ENCODE peak calls at places on chromosomes 1 and 21, in seven cellular contexts. F is GM23248, Z is GM23338, K is IMR-90, Q is HepG2, M is neuronal stem cell, W is A549. D is an unnamed sample.

GRCh38 chr21:38351961-38352521 is 95.2 kb downstream of the KCNJ15 start:
- DNase-seq in M (no peak), W (peak; percentile 3), F (peak; percentile 91), Z (peak; percentile 45), Q (no peak), K (peak; percentile 90), D (no peak)

GRCh38 chr1:92808353-92808752 is 23.4 kb upstream of the EVI5 start:
- DNase-seq in K (no peak), Q (no peak), Z (no peak), M (no peak), F (peak; percentile 52), W (no peak), D (no peak)

GRCh38 chr1:225526878-225527277 is 99.0 kb upstream of the LBR start:
- DNase-seq in F (no peak), K (no peak), M (no peak), W (no peak), Z (no peak), Q (no peak), D (no peak)

GRCh38 chr1:33089457-33089856 is 8.5 kb downstream of the AZIN2 start:
- DNase-seq in W (no peak), K (no peak), F (no peak), Q (no peak), M (no peak), Z (no peak), D (no peak)

GRCh38 chr21:25791321-25791720 is 56.5 kb downstream of the GABPA start:
- DNase-seq in Z (peak; percentile 27), W (no peak), M (no peak), F (no peak), Q (peak; percentile 7), K (no peak), D (no peak)

GRCh38 chr1:182698977-182699672 is 14.7 kb upstream of the RGS8 start:
- DNase-seq in Q (no peak), K (no peak), W (no peak), M (no peak), Z (no peak), F (no peak), D (no peak)

GRCh38 chr1:88016947-88017346 is 667.1 kb upstream of the PKN2 start:
- DNase-seq in F (no peak), K (no peak), Q (no peak), W (no peak), M (no peak), Z (no peak), D (peak; percentile 13)

GRCh38 chr1:109657970-109658369 is 2.1 kb downstream of the GSTM4 start:
- DNase-seq in M (no peak), K (no peak), W (no peak), Q (no peak), F (no peak), Z (no peak), D (no peak)

GRCh38 chr1:33081554-33082305 is 777 bp downstream of the AZIN2 start:
- DNase-seq in M (no peak), Z (peak; percentile 51), W (no peak), Q (no peak), F (peak; percentile 44), K (no peak), D (peak; percentile 37)

GRCh38 chr1:185819798-185820197 is 85.6 kb downstream of the HMCN1 start:
- DNase-seq in Z (no peak), F (no peak), K (no peak), Q (no peak), M (no peak), W (no peak), D (no peak)

GRCh38 chr1:94796269-94796668 is 23.9 kb upstream of the SLC44A3 start:
- DNase-seq in W (no peak), Q (no peak), F (no peak), K (no peak), Z (no peak), M (no peak), D (no peak)

GRCh38 chr1:44218503-44219300 is 5.4 kb downstream of the DMAP1 start:
- DNase-seq in Q (no peak), M (no peak), F (no peak), W (no peak), K (no peak), Z (no peak), D (no peak)

GRCh38 chr1:217272385-217272784 is 358.5 kb downstream of the GPATCH2 start:
- DNase-seq in Q (no peak), W (no peak), F (peak; percentile 76), M (no peak), Z (no peak), K (peak; percentile 84), D (no peak)

GRCh38 chr21:36994501-36995189 is 11.9 kb upstream of the RIPPLY3 start:
- DNase-seq in M (no peak), K (no peak), Q (no peak), F (peak; percentile 41), W (no peak), Z (peak; percentile 94), D (peak; percentile 48)

GRCh38 chr1:100928128-100928527 is 32.2 kb downstream of the SLC30A7 start:
- DNase-seq in W (no peak), Z (peak; percentile 64), Q (no peak), F (no peak), M (no peak), K (no peak), D (no peak)

GRCh38 chr1:211610779-211611556 is 32.0 kb upstream of the SLC30A1 start:
- DNase-seq in Z (no peak), F (peak; percentile 80), Q (peak; percentile 69), K (peak; percentile 38), W (no peak), M (no peak), D (no peak)

GRCh38 chr1:58573705-58574591 is 3.1 kb downstream of the TACSTD2 start:
- DNase-seq in K (no peak), M (no peak), F (no peak), Z (no peak), Q (peak; percentile 24), W (no peak), D (no peak)

GRCh38 chr1:26768755-26769154 is 19.0 kb upstream of the PIGV start:
- DNase-seq in M (no peak), Q (no peak), K (peak; percentile 76), Z (no peak), F (peak; percentile 59), W (no peak), D (peak; percentile 49)

GRCh38 chr1:180261524-180262160 is 31.6 kb downstream of the LHX4 start:
- DNase-seq in W (no peak), M (no peak), F (no peak), Z (no peak), Q (no peak), K (no peak), D (no peak)

GRCh38 chr1:105204836-105205371 is 1455.2 kb downstream of the AMY1C start:
- DNase-seq in Q (no peak), Z (peak; percentile 28), K (no peak), W (no peak), F (no peak), M (no peak), D (no peak)

GRCh38 chr1:182185822-182186756 is 124.6 kb upstream of the ZNF648 start:
- DNase-seq in W (peak; percentile 56), F (peak; percentile 92), K (peak; percentile 47), Z (peak; percentile 15), M (peak; percentile 20), Q (peak; percentile 50), D (peak; percentile 51)

GRCh38 chr21:44376606-44377005 is 23.2 kb downstream of the TRPM2 start:
- DNase-seq in K (no peak), Z (no peak), Q (no peak), W (no peak), F (no peak), M (no peak), D (no peak)

GRCh38 chr1:31517301-31517700 is 59.0 kb upstream of the TINAGL1 start:
- DNase-seq in W (no peak), K (no peak), M (no peak), Z (peak; percentile 37), F (no peak), Q (no peak), D (no peak)

GRCh38 chr21:31557421-31557955 is 102.0 kb upstream of the SOD1 start:
- DNase-seq in W (no peak), F (no peak), Q (no peak), M (peak; percentile 39), Z (peak; percentile 85), K (no peak), D (peak; percentile 30)

GRCh38 chr1:168643152-168643551 is 66.7 kb downstream of the XCL1 start:
- DNase-seq in W (no peak), Q (no peak), M (no peak), K (no peak), F (peak; percentile 90), Z (no peak), D (no peak)

GRCh38 chr1:37315236-37315870 is 159.0 kb upstream of the ZC3H12A start:
- DNase-seq in W (no peak), K (no peak), M (no peak), Z (peak; percentile 73), F (no peak), Q (no peak), D (no peak)

GRCh38 chr1:206911064-206911663 is 10.6 kb downstream of the FCMR start:
- DNase-seq in F (peak; percentile 81), Z (peak; percentile 58), W (peak; percentile 85), M (no peak), Q (peak; percentile 16), K (peak; percentile 78), D (peak; percentile 73)

DNA sequence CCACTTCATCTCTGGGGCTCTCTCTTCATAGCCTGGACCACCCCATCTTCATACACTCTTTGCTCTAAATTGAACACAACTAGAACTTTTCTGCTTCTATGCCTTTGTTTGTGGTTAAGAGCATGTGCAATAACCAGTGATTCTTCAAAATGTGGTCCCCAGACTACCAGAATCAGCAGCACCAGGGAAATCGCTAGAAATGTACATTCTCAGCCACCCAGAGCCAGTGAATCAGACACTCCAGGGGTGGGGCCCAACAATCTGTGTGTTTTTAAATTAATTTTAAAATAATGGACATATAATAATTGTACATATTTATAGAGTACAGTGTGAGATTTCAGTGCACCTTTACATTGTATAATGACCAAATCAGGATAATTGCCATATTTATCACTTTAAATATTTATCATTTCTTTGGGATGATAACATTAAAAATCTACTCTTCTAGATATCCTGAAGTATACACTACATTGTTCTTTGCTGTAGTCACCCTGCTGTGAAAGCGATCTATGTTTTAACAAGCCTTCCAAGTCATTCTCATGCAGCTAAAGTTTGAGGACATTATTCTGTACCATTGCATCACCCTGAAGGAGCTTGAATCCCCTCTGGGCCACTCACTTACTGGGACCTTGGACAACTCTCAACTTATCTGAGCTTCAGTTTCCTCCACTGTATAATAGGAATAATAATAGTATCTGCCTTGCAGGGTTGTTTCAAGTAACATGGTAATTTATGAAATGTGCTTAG is 10.8 kb downstream of the GRHL3 start:
- DNase-seq in M (no peak), F (peak; percentile 61), Q (no peak), W (no peak), Z (no peak), K (peak; percentile 86), D (no peak)
- H3K4me1 ChIP-seq in M (no peaks in the 10 kb centered on the region), F (peaks cover 27% of the 10 kb centered on the region), Q (no peaks in the 10 kb centered on the region), W (no peaks in the 10 kb centered on the region), Z (peaks cover 14% of the 10 kb centered on the region), K (peaks cover 17% of the 10 kb centered on the region), D (no peaks in the 10 kb centered on the region)

GRCh38 chr1:222081859-222082258 is 340.0 kb upstream of the DUSP10 start:
- DNase-seq in M (no peak), K (peak; percentile 36), Z (no peak), F (peak; percentile 37), W (no peak), Q (no peak), D (no peak)
- H3K4me3 ChIP-seq in M (no peak overlapping the region), K (no peak overlapping the region), Z (no peak overlapping the region), F (no peak overlapping the region), W (no peak overlapping the region), Q (no peak overlapping the region), D (no peak overlapping the region)

GRCh38 chr1:41840592-41841246 is 78.0 kb downstream of the HIVEP3 start:
- DNase-seq in W (no peak), Z (no peak), Q (no peak), M (no peak), F (peak; percentile 29), K (no peak), D (no peak)
- H3K4me2 ChIP-seq in W (no peak overlapping the region), Z (no peak overlapping the region), Q (no peak overlapping the region), M (no peak overlapping the region), F (no peak overlapping the region), K (no peak overlapping the region), D (peak overlapping the region; percentile 35)

GRCh38 chr1:8663090-8663802 is 154.2 kb downstream of the RERE start:
- DNase-seq in Z (no peak), M (no peak), F (peak; percentile 38), Q (peak; percentile 54), W (no peak), K (no peak), D (no peak)
- H3K4me1 ChIP-seq in Z (peaks cover 73% of the 10 kb centered on the region), M (peaks cover 16% of the 10 kb centered on the region), F (peaks cover 59% of the 10 kb centered on the region), Q (peaks cover 90% of the 10 kb centered on the region), W (peaks cover 77% of the 10 kb centered on the region), K (peaks cover 42% of the 10 kb centered on the region), D (peaks cover 59% of the 10 kb centered on the region)

D was measured in hepatocyte.